ENCODE peak calls at places on chromosome 9, in seven cellular contexts. One of them, this sample, is unnamed.

GRCh38 chr9:126830827-126831226 is 26.0 kb downstream of the ZBTB43 start:
- DNase-seq in fibroblast of lung: no peak
- DNase-seq in OCI-LY7: no peak
- DNase-seq in gastrocnemius medialis: no peak
- DNase-seq in CD8-positive, alpha-beta T cell: no peak
- DNase-seq in cardiac muscle cell: no peak
- DNase-seq in lower lobe of right lung: no peak
- DNase-seq in this sample: no peak

GRCh38 chr9:119639287-119639955 is 270.2 kb upstream of the BRINP1 start:
- DNase-seq in fibroblast of lung: peak
- DNase-seq in OCI-LY7: no peak
- DNase-seq in gastrocnemius medialis: no peak
- DNase-seq in CD8-positive, alpha-beta T cell: no peak
- DNase-seq in cardiac muscle cell: no peak
- DNase-seq in lower lobe of right lung: no peak
- DNase-seq in this sample: no peak

GRCh38 chr9:27888661-27889295 is 315.5 kb upstream of the C9orf72 start:
- DNase-seq in fibroblast of lung: no peak
- DNase-seq in OCI-LY7: peak
- DNase-seq in gastrocnemius medialis: no peak
- DNase-seq in CD8-positive, alpha-beta T cell: no peak
- DNase-seq in cardiac muscle cell: peak
- DNase-seq in lower lobe of right lung: no peak
- DNase-seq in this sample: no peak

GRCh38 chr9:117574099-117574498 is 130.1 kb upstream of the TLR4 start:
- DNase-seq in fibroblast of lung: no peak
- DNase-seq in OCI-LY7: no peak
- DNase-seq in gastrocnemius medialis: no peak
- DNase-seq in CD8-positive, alpha-beta T cell: no peak
- DNase-seq in cardiac muscle cell: no peak
- DNase-seq in lower lobe of right lung: no peak
- DNase-seq in this sample: no peak

GRCh38 chr9:134488251-134488900 is 153.2 kb upstream of the COL5A1 start:
- DNase-seq in fibroblast of lung: no peak
- DNase-seq in OCI-LY7: no peak
- DNase-seq in gastrocnemius medialis: peak
- DNase-seq in CD8-positive, alpha-beta T cell: no peak
- DNase-seq in cardiac muscle cell: no peak
- DNase-seq in lower lobe of right lung: no peak
- DNase-seq in this sample: peak

GRCh38 chr9:37938121-37938906 is 34.4 kb upstream of the SLC25A51 start:
- DNase-seq in fibroblast of lung: peak
- DNase-seq in OCI-LY7: no peak
- DNase-seq in gastrocnemius medialis: no peak
- DNase-seq in CD8-positive, alpha-beta T cell: no peak
- DNase-seq in cardiac muscle cell: peak
- DNase-seq in lower lobe of right lung: peak
- DNase-seq in this sample: no peak

GRCh38 chr9:120383999-120384924 is 195.7 kb downstream of the CDK5RAP2 start:
- DNase-seq in fibroblast of lung: peak
- DNase-seq in OCI-LY7: no peak
- DNase-seq in gastrocnemius medialis: no peak
- DNase-seq in CD8-positive, alpha-beta T cell: no peak
- DNase-seq in cardiac muscle cell: peak
- DNase-seq in lower lobe of right lung: no peak
- DNase-seq in this sample: no peak

GRCh38 chr9:20550326-20550725 is 72.0 kb downstream of the MLLT3 start:
- DNase-seq in fibroblast of lung: no peak
- DNase-seq in OCI-LY7: no peak
- DNase-seq in gastrocnemius medialis: no peak
- DNase-seq in CD8-positive, alpha-beta T cell: no peak
- DNase-seq in cardiac muscle cell: no peak
- DNase-seq in lower lobe of right lung: no peak
- DNase-seq in this sample: no peak

GRCh38 chr9:136533775-136534157 is 12.1 kb downstream of the NOTCH1 start:
- DNase-seq in fibroblast of lung: peak
- DNase-seq in OCI-LY7: no peak
- DNase-seq in gastrocnemius medialis: no peak
- DNase-seq in CD8-positive, alpha-beta T cell: peak
- DNase-seq in cardiac muscle cell: no peak
- DNase-seq in lower lobe of right lung: peak
- DNase-seq in this sample: no peak

GRCh38 chr9:130901498-130902203 is 5.0 kb upstream of the QRFP start:
- DNase-seq in fibroblast of lung: no peak
- DNase-seq in OCI-LY7: no peak
- DNase-seq in gastrocnemius medialis: no peak
- DNase-seq in CD8-positive, alpha-beta T cell: no peak
- DNase-seq in cardiac muscle cell: no peak
- DNase-seq in lower lobe of right lung: no peak
- DNase-seq in this sample: no peak

GRCh38 chr9:134455951-134456739 is 129.9 kb downstream of the RXRA start:
- DNase-seq in fibroblast of lung: peak
- DNase-seq in OCI-LY7: no peak
- DNase-seq in gastrocnemius medialis: peak
- DNase-seq in CD8-positive, alpha-beta T cell: peak
- DNase-seq in cardiac muscle cell: peak
- DNase-seq in lower lobe of right lung: peak
- DNase-seq in this sample: peak

GRCh38 chr9:35945341-35946018 is 12.5 kb downstream of the OR2S2 start:
- DNase-seq in fibroblast of lung: peak
- DNase-seq in OCI-LY7: peak
- DNase-seq in gastrocnemius medialis: peak
- DNase-seq in CD8-positive, alpha-beta T cell: peak
- DNase-seq in cardiac muscle cell: peak
- DNase-seq in lower lobe of right lung: peak
- DNase-seq in this sample: peak

GRCh38 chr9:120931278-120932085 is 4.9 kb upstream of the TRAF1 start:
- DNase-seq in fibroblast of lung: peak
- DNase-seq in OCI-LY7: peak
- DNase-seq in gastrocnemius medialis: no peak
- DNase-seq in CD8-positive, alpha-beta T cell: no peak
- DNase-seq in cardiac muscle cell: peak
- DNase-seq in lower lobe of right lung: no peak
- DNase-seq in this sample: no peak

GRCh38 chr9:89952401-89952800 is 347.6 kb downstream of the GADD45G start:
- DNase-seq in fibroblast of lung: peak
- DNase-seq in OCI-LY7: no peak
- DNase-seq in gastrocnemius medialis: no peak
- DNase-seq in CD8-positive, alpha-beta T cell: no peak
- DNase-seq in cardiac muscle cell: peak
- DNase-seq in lower lobe of right lung: no peak
- DNase-seq in this sample: no peak

GRCh38 chr9:133284362-133284761 is 9.4 kb upstream of the ABO start:
- DNase-seq in fibroblast of lung: no peak
- DNase-seq in OCI-LY7: no peak
- DNase-seq in gastrocnemius medialis: no peak
- DNase-seq in CD8-positive, alpha-beta T cell: no peak
- DNase-seq in cardiac muscle cell: no peak
- DNase-seq in lower lobe of right lung: no peak
- DNase-seq in this sample: no peak

GRCh38 chr9:71795097-71795807 is 26.9 kb upstream of the CEMIP2 start:
- DNase-seq in fibroblast of lung: no peak
- DNase-seq in OCI-LY7: peak
- DNase-seq in gastrocnemius medialis: no peak
- DNase-seq in CD8-positive, alpha-beta T cell: no peak
- DNase-seq in cardiac muscle cell: no peak
- DNase-seq in lower lobe of right lung: no peak
- DNase-seq in this sample: no peak

GRCh38 chr9:93680445-93681315 is 104.3 kb downstream of the PHF2 start:
- DNase-seq in fibroblast of lung: no peak
- DNase-seq in OCI-LY7: no peak
- DNase-seq in gastrocnemius medialis: peak
- DNase-seq in CD8-positive, alpha-beta T cell: no peak
- DNase-seq in cardiac muscle cell: no peak
- DNase-seq in lower lobe of right lung: no peak
- DNase-seq in this sample: no peak

DNA sequence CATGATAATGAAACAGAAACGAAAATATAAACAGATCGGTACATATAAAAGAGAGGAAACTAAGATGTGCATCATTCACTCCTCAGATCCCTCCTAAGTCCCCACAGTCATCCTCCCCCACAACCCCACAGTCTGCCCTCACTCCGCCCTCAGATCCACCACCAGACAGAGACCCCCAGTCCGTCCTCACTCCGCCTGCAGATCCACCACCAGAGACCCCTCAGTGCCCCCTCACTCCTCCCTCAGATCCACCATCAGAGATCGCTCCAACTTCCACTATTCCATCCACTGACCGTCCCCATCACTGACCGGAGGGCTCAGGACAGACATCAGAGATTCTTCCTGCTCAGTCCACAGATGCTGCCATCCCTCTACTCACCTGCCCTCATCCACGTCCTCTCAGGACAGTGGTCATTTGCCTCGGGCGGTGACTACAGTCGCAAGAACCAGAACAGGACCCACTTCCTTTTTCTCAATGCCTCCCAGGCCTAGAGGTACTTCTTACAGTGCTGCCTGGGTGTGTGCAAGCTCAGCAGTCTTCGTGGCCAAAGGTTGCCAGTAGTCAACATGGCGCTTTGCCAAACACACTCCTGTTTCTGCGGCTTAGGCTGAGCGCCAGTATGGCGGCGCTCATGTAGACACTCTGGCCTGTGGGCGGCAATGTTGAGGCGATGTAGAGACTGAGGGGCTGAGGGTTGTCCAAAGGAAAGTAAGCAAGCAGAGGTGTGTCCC is 8.3 kb upstream of the SPATA31C1 start:
- DNase-seq in fibroblast of lung: no peak
- DNase-seq in OCI-LY7: no peak
- DNase-seq in gastrocnemius medialis: no peak
- DNase-seq in CD8-positive, alpha-beta T cell: no peak
- DNase-seq in cardiac muscle cell: no peak
- DNase-seq in lower lobe of right lung: peak
- DNase-seq in this sample: no peak
- H3K4me3 ChIP-seq in fibroblast of lung: no peak
- H3K4me3 ChIP-seq in OCI-LY7: no peak
- H3K4me3 ChIP-seq in gastrocnemius medialis: no peak
- H3K4me3 ChIP-seq in CD8-positive, alpha-beta T cell: no peak
- H3K4me3 ChIP-seq in cardiac muscle cell: no peak
- H3K4me3 ChIP-seq in lower lobe of right lung: no peak
- H3K4me3 ChIP-seq in this sample: no peak

DNA sequence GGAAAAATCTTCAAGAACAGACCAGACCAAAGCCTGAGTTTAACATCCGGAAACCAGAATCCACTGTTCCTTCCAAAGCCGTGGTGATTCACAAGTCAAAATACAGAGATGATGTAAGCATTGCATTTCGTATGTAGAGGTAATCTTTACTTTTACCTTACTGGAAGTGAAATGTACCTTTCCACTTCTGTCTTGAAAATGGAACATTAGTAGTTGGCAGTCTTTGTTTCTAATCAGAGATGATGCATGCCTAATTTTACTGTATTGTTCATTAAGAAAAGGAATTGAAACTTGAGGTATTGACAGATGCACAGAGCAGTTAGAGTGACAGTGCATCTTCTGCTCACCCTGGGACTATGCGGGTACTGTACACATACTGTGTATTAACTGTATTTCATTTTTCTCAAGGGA is 34.6 kb downstream of the HABP4 start:
- DNase-seq in fibroblast of lung: peak
- DNase-seq in OCI-LY7: peak
- DNase-seq in gastrocnemius medialis: no peak
- DNase-seq in CD8-positive, alpha-beta T cell: no peak
- DNase-seq in cardiac muscle cell: no peak
- DNase-seq in lower lobe of right lung: no peak
- DNase-seq in this sample: no peak
- H3K27ac ChIP-seq in fibroblast of lung: no peak
- H3K27ac ChIP-seq in OCI-LY7: peak
- H3K27ac ChIP-seq in gastrocnemius medialis: no peak
- H3K27ac ChIP-seq in CD8-positive, alpha-beta T cell: no peak
- H3K27ac ChIP-seq in cardiac muscle cell: no peak
- H3K27ac ChIP-seq in lower lobe of right lung: no peak
- H3K27ac ChIP-seq in this sample: no peak

DNA sequence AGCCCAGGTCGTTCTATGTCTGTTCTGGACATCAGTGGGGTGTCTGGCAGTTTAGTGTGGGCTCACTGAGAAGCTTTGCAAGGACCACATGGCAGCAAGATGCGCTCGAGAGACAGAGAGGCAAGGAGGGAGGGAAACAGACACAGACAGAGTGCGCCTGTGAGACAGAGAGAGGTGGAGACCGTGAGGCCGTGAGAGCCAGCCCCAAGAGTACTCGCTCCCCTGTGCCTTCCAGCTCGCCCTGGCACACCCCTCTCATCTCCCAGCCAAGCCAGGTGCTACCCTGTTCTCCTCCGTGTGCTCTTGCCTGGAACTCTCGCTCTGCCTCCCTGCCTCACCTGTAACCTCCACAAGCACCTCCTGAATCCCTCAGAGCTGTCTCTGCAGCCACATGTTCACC is 106.8 kb downstream of the EHMT1 start:
- DNase-seq in fibroblast of lung: no peak
- DNase-seq in OCI-LY7: no peak
- DNase-seq in gastrocnemius medialis: no peak
- DNase-seq in CD8-positive, alpha-beta T cell: no peak
- DNase-seq in cardiac muscle cell: no peak
- DNase-seq in lower lobe of right lung: no peak
- DNase-seq in this sample: no peak
- TF ChIP-seq CTCF in fibroblast of lung: no peak
- TF ChIP-seq CTCF in OCI-LY7: no peak
- TF ChIP-seq CTCF in gastrocnemius medialis: no peak
- TF ChIP-seq CTCF in CD8-positive, alpha-beta T cell: no peak
- TF ChIP-seq CTCF in cardiac muscle cell: no peak
- TF ChIP-seq CTCF in lower lobe of right lung: no peak
- TF ChIP-seq CTCF in this sample: no peak

GRCh38 chr9:107704791-107705190 is 215.2 kb upstream of the KLF4 start:
- DNase-seq in fibroblast of lung: no peak
- DNase-seq in OCI-LY7: no peak
- DNase-seq in gastrocnemius medialis: no peak
- DNase-seq in CD8-positive, alpha-beta T cell: no peak
- DNase-seq in cardiac muscle cell: no peak
- DNase-seq in lower lobe of right lung: no peak
- DNase-seq in this sample: no peak

GRCh38 chr9:107696302-107696701 is 206.7 kb upstream of the KLF4 start:
- DNase-seq in fibroblast of lung: no peak
- DNase-seq in OCI-LY7: no peak
- DNase-seq in gastrocnemius medialis: no peak
- DNase-seq in CD8-positive, alpha-beta T cell: no peak
- DNase-seq in cardiac muscle cell: no peak
- DNase-seq in lower lobe of right lung: no peak
- DNase-seq in this sample: no peak

GRCh38 chr9:107698779-107699564 is 209.4 kb upstream of the KLF4 start:
- DNase-seq in fibroblast of lung: no peak
- DNase-seq in OCI-LY7: no peak
- DNase-seq in gastrocnemius medialis: no peak
- DNase-seq in CD8-positive, alpha-beta T cell: no peak
- DNase-seq in cardiac muscle cell: no peak
- DNase-seq in lower lobe of right lung: no peak
- DNase-seq in this sample: no peak

GRCh38 chr9:107703651-107704050 is 214.1 kb upstream of the KLF4 start:
- DNase-seq in fibroblast of lung: no peak
- DNase-seq in OCI-LY7: no peak
- DNase-seq in gastrocnemius medialis: no peak
- DNase-seq in CD8-positive, alpha-beta T cell: no peak
- DNase-seq in cardiac muscle cell: no peak
- DNase-seq in lower lobe of right lung: no peak
- DNase-seq in this sample: no peak

DNA sequence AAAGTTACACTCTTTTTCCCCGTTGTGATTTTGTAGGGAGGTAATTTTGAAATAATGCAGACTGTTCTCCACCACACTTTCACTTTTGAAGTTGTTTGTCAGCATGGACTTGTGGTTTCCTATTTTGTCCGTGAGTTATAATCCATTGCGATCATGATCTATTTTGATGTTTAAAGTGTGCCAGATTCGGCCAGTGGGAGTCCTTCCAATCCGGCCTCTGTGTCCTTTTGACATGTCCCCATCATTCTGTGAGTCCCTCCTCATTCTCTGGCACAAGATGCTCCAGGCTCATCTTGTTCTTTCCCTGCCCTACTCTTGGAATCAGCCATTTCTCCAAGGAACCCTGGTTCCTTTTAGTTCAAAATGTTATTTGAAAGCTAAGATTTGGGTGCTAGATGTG is 211.3 kb upstream of the KLF4 start:
- DNase-seq in fibroblast of lung: no peak
- DNase-seq in OCI-LY7: no peak
- DNase-seq in gastrocnemius medialis: peak
- DNase-seq in CD8-positive, alpha-beta T cell: no peak
- DNase-seq in cardiac muscle cell: no peak
- DNase-seq in lower lobe of right lung: no peak
- DNase-seq in this sample: no peak
- H3K4me3 ChIP-seq in fibroblast of lung: no peak
- H3K4me3 ChIP-seq in OCI-LY7: no peak
- H3K4me3 ChIP-seq in gastrocnemius medialis: peak
- H3K4me3 ChIP-seq in CD8-positive, alpha-beta T cell: no peak
- H3K4me3 ChIP-seq in cardiac muscle cell: no peak
- H3K4me3 ChIP-seq in lower lobe of right lung: peak
- H3K4me3 ChIP-seq in this sample: no peak

This sample was measured in dorsolateral prefrontal cortex.